ENCODE peak calls at places on chromosomes 11 and 22, in nine cellular contexts. E is stimulated activated CD8-positive, alpha-beta memory T cell treated with anti-CD3 and anti-CD28 coated beads, Interleukin-2, amount 100 ng/mL, for 48 hours; R is activated CD8-positive, alpha-beta T cell treated with anti-CD3 and anti-CD28 coated beads, Interleukin-2, amount 10 ng/mL, durations not matched to agents 7 days and 5 days; W is fibroblast of lung; M is T-helper 2 cell; A is activated naive CD8-positive, alpha-beta T cell treated with anti-CD3 and anti-CD28 coated beads, Interleukin-2, amount 10 ng/mL, durations not matched to agents 7 days and 5 days; Z is Right ventricle myocardium superior; Q is activated gamma-delta T cell; F is left lung. N is an unnamed sample.

GRCh38 chr11:116696381-116696941 is 76.3 kb downstream of the BUD13 start:
- DNase-seq in E (no peak), R (no peak), W (no peak), M (no peak), A (no peak), Z (no peak), Q (no peak), F (no peak), N (no peak)

GRCh38 chr11:45482331-45482730 is 183.1 kb downstream of the CHST1 start:
- DNase-seq in E (no peak), R (no peak), W (no peak), M (no peak), A (no peak), Z (no peak), Q (no peak), F (no peak), N (no peak)

GRCh38 chr11:17683378-17684161 is 35.8 kb upstream of the MYOD1 start:
- DNase-seq in E (no peak), R (no peak), W (peak), M (no peak), A (no peak), Z (no peak), Q (no peak), F (no peak), N (no peak)

GRCh38 chr11:85766801-85767200 is 44.1 kb downstream of the SYTL2 start:
- DNase-seq in E (no peak), R (no peak), W (peak), M (no peak), A (no peak), Z (no peak), Q (no peak), F (no peak), N (no peak)

GRCh38 chr22:17918840-17919239 is 105.5 kb downstream of the MICAL3 start:
- DNase-seq in E (no peak), R (no peak), W (no peak), M (no peak), A (no peak), Z (no peak), Q (no peak), F (no peak), N (no peak)

GRCh38 chr11:75476716-75477613 is 44.0 kb upstream of the KLHL35 start:
- DNase-seq in E (no peak), R (no peak), W (no peak), M (no peak), A (no peak), Z (peak), Q (no peak), F (no peak), N (no peak)

GRCh38 chr11:1959786-1960185 is 12.7 kb downstream of the MRPL23 start:
- DNase-seq in E (no peak), R (no peak), W (no peak), M (no peak), A (peak), Z (peak), Q (no peak), F (no peak), N (no peak)

GRCh38 chr11:34758262-34758661 is 137.4 kb downstream of the EHF start:
- DNase-seq in E (no peak), R (no peak), W (peak), M (no peak), A (no peak), Z (no peak), Q (no peak), F (no peak), N (no peak)

GRCh38 chr22:32206774-32207758 is 2.2 kb upstream of the RFPL2 start:
- DNase-seq in E (no peak), R (peak), W (no peak), M (peak), A (no peak), Z (no peak), Q (no peak), F (no peak), N (no peak)

GRCh38 chr11:46475926-46476545 is 84.5 kb upstream of the CHRM4 start:
- DNase-seq in E (no peak), R (no peak), W (no peak), M (no peak), A (no peak), Z (no peak), Q (no peak), F (no peak), N (no peak)

GRCh38 chr11:64566915-64567882 is 23.8 kb upstream of the SLC22A12 start:
- DNase-seq in E (no peak), R (no peak), W (no peak), M (no peak), A (no peak), Z (no peak), Q (no peak), F (peak), N (no peak)

GRCh38 chr22:38956551-38956950 is 858 bp upstream of the APOBEC3A start:
- DNase-seq in E (no peak), R (no peak), W (no peak), M (no peak), A (no peak), Z (no peak), Q (no peak), F (peak), N (no peak)

GRCh38 chr11:105588001-105588400 is 21.9 kb upstream of the GRIA4 start:
- DNase-seq in E (no peak), R (no peak), W (peak), M (no peak), A (no peak), Z (no peak), Q (no peak), F (no peak), N (no peak)

GRCh38 chr11:117627259-117627658 is 169.8 kb downstream of the DSCAML1 start:
- DNase-seq in E (no peak), R (no peak), W (no peak), M (no peak), A (no peak), Z (no peak), Q (no peak), F (no peak), N (no peak)

GRCh38 chr11:60370252-60370810 is 8.0 kb upstream of the MS4A7 start:
- DNase-seq in E (no peak), R (no peak), W (no peak), M (no peak), A (no peak), Z (no peak), Q (no peak), F (no peak), N (no peak)

GRCh38 chr22:39278040-39278439 is 33.3 kb upstream of the PDGFB start:
- DNase-seq in E (no peak), R (no peak), W (peak), M (no peak), A (no peak), Z (peak), Q (no peak), F (no peak), N (no peak)

GRCh38 chr11:1072116-1072820 is 2.4 kb upstream of the MUC2 start:
- DNase-seq in E (no peak), R (no peak), W (peak), M (peak), A (peak), Z (peak), Q (no peak), F (peak), N (peak)

GRCh38 chr11:64598106-64598796 is 7.2 kb downstream of the SLC22A12 start:
- DNase-seq in E (no peak), R (no peak), W (no peak), M (no peak), A (peak), Z (peak), Q (no peak), F (no peak), N (no peak)

GRCh38 chr11:124886476-124886875 is 11.2 kb downstream of the ROBO4 start:
- DNase-seq in E (no peak), R (no peak), W (no peak), M (no peak), A (no peak), Z (no peak), Q (no peak), F (no peak), N (no peak)

GRCh38 chr22:48572951-48573350 is 1254.7 kb downstream of the BRD1 start:
- DNase-seq in E (no peak), R (no peak), W (no peak), M (no peak), A (no peak), Z (no peak), Q (no peak), F (no peak), N (no peak)

GRCh38 chr11:33525789-33526188 is 174.8 kb downstream of the C11orf91 start:
- DNase-seq in E (no peak), R (no peak), W (no peak), M (no peak), A (no peak), Z (no peak), Q (no peak), F (no peak), N (no peak)

GRCh38 chr11:61764606-61765260 is 12.3 kb downstream of the MYRF start:
- DNase-seq in E (no peak), R (no peak), W (peak), M (no peak), A (no peak), Z (no peak), Q (no peak), F (no peak), N (no peak)

GRCh38 chr11:105456950-105457349 is 152.9 kb upstream of the GRIA4 start:
- DNase-seq in E (no peak), R (no peak), W (no peak), M (no peak), A (no peak), Z (no peak), Q (no peak), F (no peak), N (no peak)

GRCh38 chr22:37485006-37485713 is 1.0 kb downstream of the MFNG start:
- DNase-seq in E (peak), R (peak), W (no peak), M (no peak), A (peak), Z (peak), Q (peak), F (peak), N (no peak)

GRCh38 chr22:47174096-47174495 is 411.6 kb downstream of the TBC1D22A start:
- DNase-seq in E (no peak), R (no peak), W (no peak), M (no peak), A (peak), Z (peak), Q (no peak), F (peak), N (no peak)

GRCh38 chr11:8234425-8234821 is 29.3 kb downstream of the LMO1 start:
- DNase-seq in E (no peak), R (no peak), W (no peak), M (no peak), A (no peak), Z (no peak), Q (no peak), F (no peak), N (no peak)

GRCh38 chr22:49936973-49937757 is 18.7 kb downstream of the CRELD2 start:
- DNase-seq in E (no peak), R (no peak), W (no peak), M (no peak), A (no peak), Z (peak), Q (no peak), F (no peak), N (peak)

GRCh38 chr22:38026130-38027111 is 30.8 kb upstream of the PICK1 start:
- DNase-seq in E (no peak), R (no peak), W (no peak), M (no peak), A (no peak), Z (no peak), Q (no peak), F (no peak), N (no peak)

GRCh38 chr11:63549411-63549810 is 12.8 kb downstream of the PLAAT4 start:
- DNase-seq in E (no peak), R (no peak), W (no peak), M (no peak), A (no peak), Z (no peak), Q (no peak), F (no peak), N (no peak)

GRCh38 chr11:95363710-95364109 is 132.7 kb upstream of the SESN3 start:
- DNase-seq in E (no peak), R (no peak), W (no peak), M (no peak), A (no peak), Z (no peak), Q (no peak), F (no peak), N (no peak)

GRCh38 chr11:116821050-116821918 is 1.8 kb downstream of the APOA4 start:
- DNase-seq in E (no peak), R (no peak), W (no peak), M (no peak), A (no peak), Z (no peak), Q (no peak), F (no peak), N (no peak)

GRCh38 chr22:32901925-32902324 is 100.4 kb downstream of the TIMP3 start:
- DNase-seq in E (no peak), R (no peak), W (no peak), M (no peak), A (no peak), Z (no peak), Q (no peak), F (no peak), N (no peak)

GRCh38 chr11:35193767-35194166 is 54.8 kb downstream of the CD44 start:
- DNase-seq in E (no peak), R (no peak), W (no peak), M (no peak), A (no peak), Z (no peak), Q (no peak), F (no peak), N (no peak)